ENCODE peak calls at places on chromosomes 6 and 20, in nine cellular contexts. Y is GM23248, X is progenitor cell of endocrine pancreas, Z is HEK293T, J is endothelial cell, U is iPS-NIHi11, I is transverse colon, A is NCI-H1930, V is brain microvascular endothelial cell. Q is an unnamed sample.

GRCh38 chr6:6656287-6656686 is 67.8 kb downstream of the LY86 start:
- DNase-seq in Y (no peak), X (no peak), Z (no peak), J (no peak), U (no peak), I (no peak), A (no peak), V (no peak), Q (no peak)

GRCh38 chr20:53831812-53832211 is 238.2 kb upstream of the ZNF217 start:
- DNase-seq in Y (no peak), X (no peak), Z (no peak), J (no peak), U (no peak), I (no peak), A (no peak), V (no peak), Q (no peak)

GRCh38 chr6:149897015-149897697 is 757 bp downstream of the RAET1E start:
- DNase-seq in Y (peak; percentile 97), X (no peak), Z (no peak), J (no peak), U (no peak), I (peak; percentile 76), A (no peak), V (peak; percentile 70), Q (peak; percentile 96)

GRCh38 chr6:47080083-47080596 is 38.0 kb upstream of the ADGRF1 start:
- DNase-seq in Y (no peak), X (no peak), Z (no peak), J (no peak), U (no peak), I (no peak), A (no peak), V (no peak), Q (no peak)

GRCh38 chr20:58213112-58213511 is 15.3 kb downstream of the ANKRD60 start:
- DNase-seq in Y (peak; percentile 68), X (no peak), Z (no peak), J (no peak), U (no peak), I (no peak), A (no peak), V (no peak), Q (peak; percentile 49)

GRCh38 chr6:40713002-40713719 is 126.0 kb upstream of the LRFN2 start:
- DNase-seq in Y (peak; percentile 15), X (no peak), Z (no peak), J (no peak), U (no peak), I (no peak), A (no peak), V (peak; percentile 20), Q (peak; percentile 11)

GRCh38 chr20:884983-885952 is 30.9 kb downstream of the ANGPT4 start:
- DNase-seq in Y (peak; percentile 75), X (peak; percentile 54), Z (no peak), J (peak; percentile 76), U (peak; percentile 90), I (no peak), A (no peak), V (peak; percentile 19), Q (peak; percentile 49)

GRCh38 chr6:148440877-148441453 is 98.3 kb downstream of the SASH1 start:
- DNase-seq in Y (peak; percentile 94), X (no peak), Z (no peak), J (no peak), U (peak; percentile 29), I (peak; percentile 30), A (no peak), V (peak; percentile 52), Q (peak; percentile 92)

GRCh38 chr20:47753571-47754120 is 31.6 kb downstream of the SULF2 start:
- DNase-seq in Y (no peak), X (no peak), Z (no peak), J (no peak), U (no peak), I (no peak), A (no peak), V (no peak), Q (peak; percentile 17)

GRCh38 chr20:38231786-38232130 is 28.8 kb downstream of the KIAA1755 start:
- DNase-seq in Y (peak; percentile 64), X (no peak), Z (no peak), J (no peak), U (no peak), I (no peak), A (no peak), V (peak; percentile 72), Q (no peak)

GRCh38 chr6:67748521-67748920 is 886.6 kb upstream of the ADGRB3 start:
- DNase-seq in Y (no peak), X (no peak), Z (no peak), J (no peak), U (no peak), I (no peak), A (no peak), V (no peak), Q (no peak)

GRCh38 chr20:16455296-16455695 is 118.0 kb downstream of the KIF16B start:
- DNase-seq in Y (no peak), X (no peak), Z (no peak), J (no peak), U (no peak), I (no peak), A (no peak), V (no peak), Q (no peak)

GRCh38 chr20:47929368-47930115 is 144.3 kb upstream of the SULF2 start:
- DNase-seq in Y (peak; percentile 79), X (no peak), Z (no peak), J (no peak), U (peak; percentile 25), I (no peak), A (no peak), V (no peak), Q (peak; percentile 76)

GRCh38 chr6:123434186-123434585 is 202.6 kb downstream of the TRDN start:
- DNase-seq in Y (no peak), X (no peak), Z (no peak), J (no peak), U (no peak), I (no peak), A (no peak), V (no peak), Q (no peak)

GRCh38 chr6:117072134-117072533 is 193.2 kb upstream of the VGLL2 start:
- DNase-seq in Y (no peak), X (no peak), Z (no peak), J (no peak), U (no peak), I (no peak), A (no peak), V (no peak), Q (no peak)

GRCh38 chr6:25481267-25481666 is 170.7 kb upstream of the SCGN start:
- DNase-seq in Y (no peak), X (no peak), Z (no peak), J (no peak), U (no peak), I (no peak), A (no peak), V (no peak), Q (no peak)

GRCh38 chr20:51542033-51542893 is at the start of gene NFATC2:
- DNase-seq in Y (no peak), X (peak; percentile 37), Z (peak; percentile 15), J (peak; percentile 41), U (peak; percentile 96), I (peak; percentile 68), A (no peak), V (no peak), Q (no peak)

GRCh38 chr6:32069878-32070515 is 31.8 kb downstream of the CYP21A2 start:
- DNase-seq in Y (no peak), X (no peak), Z (no peak), J (no peak), U (no peak), I (no peak), A (no peak), V (no peak), Q (no peak)

GRCh38 chr20:18001131-18001921 is 32.5 kb downstream of the MGME1 start:
- DNase-seq in Y (peak; percentile 94), X (no peak), Z (no peak), J (no peak), U (no peak), I (peak; percentile 44), A (no peak), V (peak; percentile 60), Q (peak; percentile 61)

GRCh38 chr6:75315978-75316377 is 31.4 kb upstream of the TMEM30A start:
- DNase-seq in Y (no peak), X (no peak), Z (no peak), J (no peak), U (no peak), I (no peak), A (no peak), V (no peak), Q (no peak)

GRCh38 chr6:28856617-28857000 is 67.2 kb downstream of the TRIM27 start:
- DNase-seq in Y (no peak), X (no peak), Z (no peak), J (no peak), U (no peak), I (no peak), A (no peak), V (no peak), Q (no peak)

GRCh38 chr6:32852844-32853540 is 512 bp downstream of the TAP1 start:
- DNase-seq in Y (peak; percentile 67), X (no peak), Z (no peak), J (peak; percentile 40), U (no peak), I (peak; percentile 63), A (no peak), V (peak; percentile 22), Q (peak; percentile 68)

GRCh38 chr6:158002951-158003853 is 21.5 kb downstream of the SYNJ2 start:
- DNase-seq in Y (peak; percentile 97), X (no peak), Z (no peak), J (no peak), U (no peak), I (peak; percentile 38), A (no peak), V (peak; percentile 97), Q (peak; percentile 93)

GRCh38 chr6:37316071-37316470 is 37.7 kb upstream of the RNF8 start:
- DNase-seq in Y (no peak), X (no peak), Z (no peak), J (no peak), U (no peak), I (no peak), A (no peak), V (no peak), Q (no peak)

GRCh38 chr20:33490023-33490933 is at the start of gene CBFA2T2:
- DNase-seq in Y (peak; percentile 87), X (no peak), Z (no peak), J (no peak), U (no peak), I (peak; percentile 65), A (no peak), V (peak; percentile 37), Q (peak; percentile 85)

GRCh38 chr20:35135867-35136586 is 11.1 kb downstream of the EDEM2 start:
- DNase-seq in Y (peak; percentile 95), X (no peak), Z (no peak), J (no peak), U (no peak), I (no peak), A (no peak), V (no peak), Q (no peak)

Q was measured in adipocyte.